ENCODE peak calls at places on chromosome 18, in seven cellular contexts. W, Y, Q, L, O, A and E are unnamed samples.

GRCh38 chr18:40855661-40856060 is 1099.4 kb upstream of the PIK3C3 start:
- DNase-seq in Q (no peak), L (no peak), Y (no peak), A (no peak), O (no peak), W (no peak), E (no peak)

GRCh38 chr18:13471971-13472628 is 253.5 kb downstream of the LDLRAD4 start:
- DNase-seq in O (no peak), L (no peak), A (no peak), Q (no peak), Y (no peak), W (no peak), E (no peak)

GRCh38 chr18:2114289-2114688 is 457.0 kb downstream of the METTL4 start:
- DNase-seq in O (no peak), W (no peak), A (no peak), Q (no peak), Y (no peak), L (no peak), E (no peak)

GRCh38 chr18:21741511-21742322 is 1.1 kb downstream of the MIB1 start:
- DNase-seq in Q (peak), Y (peak), A (peak), L (peak), O (peak), W (peak), E (peak)

GRCh38 chr18:9986156-9986930 is 72.5 kb downstream of the VAPA start:
- DNase-seq in L (no peak), A (no peak), O (no peak), Y (no peak), W (no peak), Q (no peak), E (no peak)

GRCh38 chr18:477565-477964 is 22.9 kb downstream of the COLEC12 start:
- DNase-seq in A (no peak), Y (peak), L (peak), O (peak), W (no peak), Q (no peak), E (peak)

GRCh38 chr18:57542801-57543427 is 43.6 kb downstream of the FECH start:
- DNase-seq in O (no peak), A (peak), Q (no peak), W (no peak), L (no peak), Y (no peak), E (no peak)

GRCh38 chr18:76610933-76611749 is 116.1 kb upstream of the ZNF516 start:
- DNase-seq in W (no peak), O (peak), L (no peak), Y (no peak), A (peak), Q (peak), E (no peak)

GRCh38 chr18:9477509-9477908 is 2.2 kb downstream of the RALBP1 start:
- DNase-seq in O (no peak), L (no peak), Q (no peak), Y (no peak), W (no peak), A (no peak), E (no peak)

GRCh38 chr18:73119574-73119973 is 251.8 kb upstream of the NETO1 start:
- DNase-seq in W (no peak), O (no peak), A (no peak), Q (no peak), Y (peak), L (no peak), E (no peak)

GRCh38 chr18:47075098-47075883 is 39.9 kb upstream of the ELOA2 start:
- DNase-seq in A (peak), L (no peak), Q (peak), W (no peak), O (no peak), Y (no peak), E (no peak)

GRCh38 chr18:6256521-6256920 is 158.2 kb downstream of the L3MBTL4 start:
- DNase-seq in L (no peak), A (no peak), O (peak), W (no peak), Y (no peak), Q (no peak), E (no peak)

GRCh38 chr18:63953811-63954210 is 4.7 kb downstream of the HMSD start:
- DNase-seq in W (no peak), Q (no peak), Y (no peak), O (no peak), L (no peak), A (no peak), E (no peak)

GRCh38 chr18:22921762-22922161 is 11.4 kb upstream of the RBBP8 start:
- DNase-seq in Q (no peak), O (no peak), L (no peak), W (no peak), Y (no peak), A (no peak), E (no peak)

GRCh38 chr18:73647391-73647790 is 500.2 kb downstream of the FBXO15 start:
- DNase-seq in L (no peak), O (no peak), Q (peak), W (no peak), Y (no peak), A (peak), E (no peak)

GRCh38 chr18:79755496-79756142 is 42.1 kb upstream of the KCNG2 start:
- DNase-seq in Q (no peak), W (no peak), Y (no peak), L (no peak), O (no peak), A (no peak), E (no peak)

GRCh38 chr18:37299471-37300304 is 265.9 kb downstream of the CELF4 start:
- DNase-seq in Y (no peak), Q (peak), W (no peak), A (peak), O (peak), L (no peak), E (no peak)

DNA sequence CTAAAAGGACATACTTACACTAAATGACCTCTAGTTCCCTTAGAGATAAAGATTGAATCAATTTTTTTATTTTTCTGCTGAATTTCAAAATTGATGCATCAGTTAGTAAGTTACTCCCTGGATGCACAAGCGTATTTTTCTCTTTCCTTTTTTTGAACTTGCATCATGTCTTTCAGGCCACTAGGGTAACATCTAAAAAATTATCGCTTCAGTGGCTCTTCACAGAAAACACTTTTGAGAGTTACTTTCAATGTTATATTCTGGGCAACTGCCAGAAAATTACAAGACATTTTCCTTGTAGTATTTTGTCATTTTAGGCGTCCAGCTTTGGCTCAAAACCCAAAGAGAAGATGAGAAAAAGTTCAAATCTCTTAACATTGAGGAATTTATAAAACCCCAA is 59.8 kb downstream of the DSEL start:
- DNase-seq in L (no peak), A (peak), Y (no peak), O (no peak), Q (peak), W (no peak), E (no peak)
- TF ChIP-seq CTCF in L (no peak), A (peak), Y (no peak), O (no peak), Q (peak), W (peak), E (no peak)

DNA sequence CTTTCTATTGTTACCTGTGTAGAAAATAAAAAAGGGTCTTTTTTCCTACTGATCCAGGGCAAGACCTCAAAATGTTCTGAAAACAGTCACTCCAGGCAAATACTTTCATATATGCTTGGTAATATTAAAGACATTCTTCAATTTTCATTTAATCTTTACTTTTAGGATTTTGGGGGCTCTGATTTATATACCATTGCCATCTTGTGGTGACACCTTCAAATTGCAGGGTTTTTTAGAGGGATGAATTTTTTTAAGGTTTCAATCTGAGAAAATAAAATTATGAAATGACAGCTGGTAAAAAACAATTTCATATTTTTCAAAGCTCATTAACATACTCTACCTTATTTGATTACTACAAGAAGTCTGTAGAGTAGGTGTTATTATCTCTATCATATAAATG is 26.8 kb downstream of the MAPK4 start:
- DNase-seq in A (no peak), Y (no peak), L (no peak), O (no peak), W (no peak), Q (peak), E (no peak)
- TF ChIP-seq CTCF in A (peak), Y (no peak), L (peak), O (peak), W (peak), Q (peak), E (peak)

DNA sequence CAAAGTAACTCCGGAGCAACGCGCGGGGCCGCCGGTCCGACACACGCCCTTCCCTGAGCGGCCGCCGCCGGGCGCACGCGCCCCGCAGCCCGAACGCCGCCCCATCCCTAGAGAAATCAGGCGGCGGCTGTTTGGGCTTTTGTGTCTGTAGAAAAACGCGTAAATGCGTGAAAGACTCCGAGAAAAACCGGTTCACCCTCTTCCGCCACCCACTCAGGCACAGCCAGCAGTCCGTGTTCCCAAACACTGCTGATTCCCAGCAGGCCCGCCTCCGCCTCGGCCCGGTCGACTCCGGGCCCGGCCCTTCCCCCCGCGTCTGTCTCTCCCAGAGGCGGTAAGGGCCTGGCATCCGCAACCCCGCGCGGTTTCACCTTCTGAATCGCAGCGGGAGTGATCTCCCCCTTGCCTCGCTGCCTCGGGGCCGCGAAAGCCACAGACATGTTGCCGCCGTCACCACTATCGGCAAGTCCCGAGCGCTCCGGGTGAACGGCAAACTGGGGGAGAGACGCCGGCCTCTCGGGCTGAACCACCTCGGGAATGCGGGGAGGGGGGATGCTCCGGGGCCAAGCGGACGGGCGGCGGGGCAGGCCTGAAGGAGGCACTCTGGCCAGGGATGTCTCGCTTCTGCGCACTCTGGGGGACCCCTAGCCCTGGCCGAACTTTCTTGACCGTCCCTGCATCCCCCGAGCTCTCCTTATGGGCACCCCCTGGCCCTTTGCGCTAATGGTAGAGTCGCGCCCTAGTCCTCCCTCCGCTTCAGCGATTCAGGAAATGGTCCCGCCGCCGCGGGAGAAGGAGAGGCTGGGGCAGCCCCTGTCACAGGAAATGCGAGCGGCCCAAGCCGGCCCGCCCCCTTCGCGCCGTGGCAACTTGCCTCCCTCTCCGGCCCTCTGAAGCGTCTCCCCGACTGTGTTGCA is at the start of gene SS18:
- DNase-seq in Q (peak), W (peak), O (peak), L (peak), Y (peak), A (peak), E (peak)
- TF ChIP-seq CTCF in Q (no peak), W (no peak), O (no peak), L (no peak), Y (no peak), A (no peak), E (no peak)

GRCh38 chr18:35127201-35127600 is 86.0 kb downstream of the MAPRE2 start:
- DNase-seq in Y (no peak), A (peak), W (no peak), O (no peak), L (peak), Q (peak), E (no peak)
- TF ChIP-seq CTCF in Y (no peak), A (peak), W (no peak), O (no peak), L (no peak), Q (peak), E (peak)

GRCh38 chr18:68147728-68148127 is 567.2 kb downstream of the TMX3 start:
- DNase-seq in Y (no peak), Q (peak), O (no peak), W (no peak), A (no peak), L (no peak), E (no peak)
- TF ChIP-seq CTCF in Y (no peak), Q (no peak), O (no peak), W (no peak), A (no peak), L (no peak), E (no peak)

GRCh38 chr18:44897445-44898215 is 216.9 kb downstream of the SETBP1 start:
- DNase-seq in W (no peak), Q (no peak), L (no peak), Y (no peak), A (no peak), O (no peak), E (no peak)

GRCh38 chr18:44901283-44901682 is 220.6 kb downstream of the SETBP1 start:
- DNase-seq in O (no peak), A (no peak), Y (no peak), L (no peak), W (no peak), Q (peak), E (no peak)

GRCh38 chr18:44900627-44901026 is 219.9 kb downstream of the SETBP1 start:
- DNase-seq in A (no peak), Y (no peak), L (no peak), Q (no peak), O (no peak), W (no peak), E (no peak)

GRCh38 chr18:44898536-44898935 is 217.8 kb downstream of the SETBP1 start:
- DNase-seq in Q (no peak), O (no peak), Y (no peak), W (no peak), L (no peak), A (no peak), E (no peak)

GRCh38 chr18:44899832-44900231 is 219.1 kb downstream of the SETBP1 start:
- DNase-seq in O (no peak), Y (no peak), Q (no peak), A (peak), W (no peak), L (no peak), E (no peak)
- TF ChIP-seq CTCF in O (no peak), Y (no peak), Q (peak), A (peak), W (no peak), L (no peak), E (peak)

GRCh38 chr18:78087338-78087737 is 837.7 kb downstream of the GALR1 start:
- DNase-seq in W (no peak), A (no peak), O (no peak), L (no peak), Q (no peak), Y (no peak), E (no peak)
- TF ChIP-seq CTCF in W (no peak), A (no peak), O (no peak), L (no peak), Q (no peak), Y (no peak), E (peak)